ENCODE peak calls at places on chromosomes 13 and 19, in eight cellular contexts. X, J, Z, W, T, Q, G and H are unnamed samples.

GRCh38 chr13:32657309-32657708 is 71.1 kb downstream of the PDS5B start:
- DNase-seq in X (no peak), J (no peak), Z (no peak), W (no peak), T (no peak), Q (no peak), G (no peak), H (no peak)

GRCh38 chr19:18832331-18833140 is 777 bp downstream of the UPF1 start:
- DNase-seq in X (peak), J (no peak), Z (no peak), W (no peak), T (no peak), Q (peak), G (peak), H (no peak)

GRCh38 chr13:79423801-79424642 is 18.0 kb upstream of the RBM26 start:
- DNase-seq in X (no peak), J (no peak), Z (no peak), W (peak), T (no peak), Q (no peak), G (peak), H (peak)

GRCh38 chr13:76331948-76332712 is 554.1 kb downstream of the KCTD12 start:
- DNase-seq in X (no peak), J (no peak), Z (no peak), W (no peak), T (no peak), Q (no peak), G (no peak), H (no peak)

GRCh38 chr13:50762969-50763568 is 80.4 kb downstream of the DLEU7 start:
- DNase-seq in X (no peak), J (no peak), Z (no peak), W (no peak), T (no peak), Q (no peak), G (no peak), H (no peak)

GRCh38 chr13:20702530-20702929 is 969 bp upstream of the IL17D start:
- DNase-seq in X (no peak), J (no peak), Z (no peak), W (no peak), T (no peak), Q (no peak), G (no peak), H (no peak)

GRCh38 chr19:50551034-50551712 is 17.1 kb downstream of the LRRC4B start:
- DNase-seq in X (no peak), J (no peak), Z (no peak), W (no peak), T (no peak), Q (no peak), G (no peak), H (no peak)

GRCh38 chr13:31015207-31015606 is 82.8 kb downstream of the TEX26 start:
- DNase-seq in X (no peak), J (no peak), Z (no peak), W (no peak), T (no peak), Q (no peak), G (no peak), H (no peak)

GRCh38 chr19:48333467-48334384 is 8.4 kb downstream of the EMP3 start:
- DNase-seq in X (peak), J (peak), Z (peak), W (peak), T (no peak), Q (peak), G (peak), H (peak)

GRCh38 chr13:113152894-113153809 is 5.3 kb upstream of the PROZ start:
- DNase-seq in X (peak), J (peak), Z (peak), W (no peak), T (no peak), Q (peak), G (peak), H (no peak)

GRCh38 chr13:78598382-78598781 is 5.0 kb downstream of the POU4F1 start:
- DNase-seq in X (no peak), J (no peak), Z (no peak), W (no peak), T (no peak), Q (no peak), G (no peak), H (no peak)

GRCh38 chr19:55670280-55671053 is 4.6 kb upstream of the EPN1 start:
- DNase-seq in X (no peak), J (no peak), Z (no peak), W (no peak), T (no peak), Q (no peak), G (no peak), H (no peak)

GRCh38 chr13:34627905-34628682 is 314.0 kb upstream of the NBEA start:
- DNase-seq in X (no peak), J (no peak), Z (no peak), W (no peak), T (no peak), Q (no peak), G (no peak), H (no peak)

GRCh38 chr19:51311388-51312257 is at the start of gene IGLON5:
- DNase-seq in X (no peak), J (no peak), Z (no peak), W (no peak), T (no peak), Q (no peak), G (no peak), H (no peak)

GRCh38 chr13:35771898-35772297 is 295.4 kb upstream of the MAB21L1 start:
- DNase-seq in X (no peak), J (no peak), Z (no peak), W (no peak), T (peak), Q (no peak), G (no peak), H (no peak)

GRCh38 chr13:45933203-45934014 is 81.9 kb upstream of the SIAH3 start:
- DNase-seq in X (no peak), J (no peak), Z (no peak), W (no peak), T (no peak), Q (no peak), G (no peak), H (no peak)

GRCh38 chr19:33868821-33869412 is 72.2 kb downstream of the KCTD15 start:
- DNase-seq in X (no peak), J (peak), Z (peak), W (no peak), T (no peak), Q (no peak), G (no peak), H (no peak)

GRCh38 chr13:95948646-95949045 is 104.6 kb downstream of the UGGT2 start:
- DNase-seq in X (no peak), J (no peak), Z (no peak), W (no peak), T (no peak), Q (no peak), G (no peak), H (no peak)

GRCh38 chr13:27110056-27110746 is 61.4 kb downstream of the USP12 start:
- DNase-seq in X (no peak), J (no peak), Z (no peak), W (no peak), T (no peak), Q (no peak), G (no peak), H (no peak)

GRCh38 chr19:38024991-38025716 is 118.1 kb downstream of the SIPA1L3 start:
- DNase-seq in X (no peak), J (no peak), Z (no peak), W (no peak), T (no peak), Q (no peak), G (no peak), H (no peak)

GRCh38 chr19:16457195-16457953 is 14.4 kb downstream of the EPS15L1 start:
- DNase-seq in X (no peak), J (peak), Z (peak), W (no peak), T (no peak), Q (no peak), G (no peak), H (no peak)

GRCh38 chr19:16458391-16459128 is 13.2 kb downstream of the EPS15L1 start:
- DNase-seq in X (peak), J (no peak), Z (no peak), W (no peak), T (no peak), Q (no peak), G (no peak), H (no peak)

GRCh38 chr19:16457954-16458331 is 13.8 kb downstream of the EPS15L1 start:
- DNase-seq in X (no peak), J (no peak), Z (no peak), W (no peak), T (no peak), Q (no peak), G (no peak), H (no peak)

GRCh38 chr19:16455489-16455888 is 16.3 kb downstream of the EPS15L1 start:
- DNase-seq in X (no peak), J (no peak), Z (no peak), W (no peak), T (no peak), Q (no peak), G (no peak), H (no peak)

GRCh38 chr19:16456652-16457194 is 15.0 kb downstream of the EPS15L1 start:
- DNase-seq in X (no peak), J (no peak), Z (no peak), W (no peak), T (no peak), Q (no peak), G (no peak), H (no peak)
- H3K4me3 ChIP-seq in X (no peak), J (no peak), Z (no peak), W (no peak), T (peak), Q (no peak), G (no peak), H (no peak)

GRCh38 chr19:52492201-52492960 is 35.1 kb upstream of the ZNF808 start:
- DNase-seq in X (no peak), J (no peak), Z (no peak), W (no peak), T (no peak), Q (no peak), G (no peak), H (no peak)
- H3K4me3 ChIP-seq in X (no peak), J (no peak), Z (peak), W (no peak), T (no peak), Q (no peak), G (no peak), H (no peak)

GRCh38 chr19:2983351-2984195 is 6.2 kb downstream of the TLE6 start:
- DNase-seq in X (no peak), J (peak), Z (no peak), W (peak), T (no peak), Q (no peak), G (no peak), H (no peak)
- H3K4me3 ChIP-seq in X (peak), J (peak), Z (peak), W (peak), T (peak), Q (no peak), G (no peak), H (no peak)

GRCh38 chr13:41313659-41314197 is 2.7 kb downstream of the NAA16 start:
- DNase-seq in X (no peak), J (no peak), Z (no peak), W (no peak), T (no peak), Q (no peak), G (no peak), H (no peak)

GRCh38 chr13:41311607-41312500 is 787 bp downstream of the NAA16 start:
- DNase-seq in X (peak), J (peak), Z (peak), W (peak), T (no peak), Q (peak), G (peak), H (no peak)

GRCh38 chr13:41315466-41316047 is 4.5 kb downstream of the NAA16 start:
- DNase-seq in X (no peak), J (no peak), Z (no peak), W (no peak), T (no peak), Q (no peak), G (no peak), H (no peak)

GRCh38 chr13:41310963-41311606 is at the start of gene NAA16:
- DNase-seq in X (peak), J (peak), Z (peak), W (peak), T (peak), Q (peak), G (peak), H (peak)

GRCh38 chr13:41313117-41313516 is 2.0 kb downstream of the NAA16 start:
- DNase-seq in X (no peak), J (no peak), Z (no peak), W (no peak), T (no peak), Q (no peak), G (no peak), H (no peak)
- H3K4me3 ChIP-seq in X (no peak), J (peak), Z (peak), W (peak), T (peak), Q (peak), G (peak), H (no peak)